ENCODE peak calls at places on chromosomes 2 and 18, in eight cellular contexts. U, T, W, M, B, G, J and D are unnamed samples.

GRCh38 chr2:235527806-235528480 is 34.1 kb downstream of the AGAP1 start:
- DNase-seq in U (no peak), T (no peak), W (no peak), M (no peak), B (no peak), G (no peak), J (no peak), D (no peak)

GRCh38 chr2:44314354-44314753 is 39.1 kb downstream of the SLC3A1 start:
- DNase-seq in U (no peak), T (no peak), W (no peak), M (no peak), B (no peak), G (no peak), J (no peak), D (no peak)

GRCh38 chr2:100242891-100243670 is 79.2 kb downstream of the LONRF2 start:
- DNase-seq in U (no peak), T (peak), W (peak), M (peak), B (peak), G (peak), J (peak), D (peak)

GRCh38 chr2:189673661-189674373 is 653 bp upstream of the ANKAR start:
- DNase-seq in U (no peak), T (no peak), W (no peak), M (no peak), B (no peak), G (no peak), J (no peak), D (no peak)

GRCh38 chr2:8380026-8380425 is 301.8 kb upstream of the ID2 start:
- DNase-seq in U (no peak), T (no peak), W (no peak), M (no peak), B (no peak), G (no peak), J (no peak), D (no peak)

GRCh38 chr2:83900859-83901258 is 558.2 kb downstream of the SUCLG1 start:
- DNase-seq in U (no peak), T (no peak), W (no peak), M (no peak), B (no peak), G (no peak), J (peak), D (no peak)

GRCh38 chr2:151781642-151782041 is 46.6 kb downstream of the ARL5A start:
- DNase-seq in U (no peak), T (no peak), W (no peak), M (no peak), B (no peak), G (no peak), J (no peak), D (no peak)

GRCh38 chr18:46324556-46324955 is 220.4 kb downstream of the HAUS1 start:
- DNase-seq in U (no peak), T (peak), W (no peak), M (no peak), B (no peak), G (no peak), J (peak), D (no peak)

GRCh38 chr2:14960686-14961324 is 328.3 kb downstream of the LRATD1 start:
- DNase-seq in U (no peak), T (no peak), W (no peak), M (no peak), B (no peak), G (no peak), J (no peak), D (no peak)

GRCh38 chr18:36212301-36212977 is 25.1 kb downstream of the MOCOS start:
- DNase-seq in U (no peak), T (peak), W (no peak), M (no peak), B (no peak), G (no peak), J (no peak), D (no peak)